ENCODE peak calls at places on chromosomes 12 and 14, in six cellular contexts. D is nephron progenitor cell, B is AG04450, S is NCI-H1092 treated with DMSO at 0.1 percent for 48 hours, K is cardiac muscle cell, J is GM12865. O is an unnamed sample.
A peak's percentile ranks its signal among the peaks of the same experiment; 100 is the strongest.

GRCh38 chr14:90521121-90521929 is 124.5 kb downstream of the CALM1 start:
- DNase-seq in D (no peak), B (no peak), S (peak; percentile 65), K (peak; percentile 14), J (no peak), O (no peak)

GRCh38 chr14:105087963-105088811 is 23.0 kb upstream of the GPR132 start:
- DNase-seq in D (peak; percentile 83), B (no peak), S (no peak), K (peak; percentile 83), J (no peak), O (peak; percentile 15)

GRCh38 chr12:131221061-131221945 is 267.6 kb downstream of the ADGRD1 start:
- DNase-seq in D (peak; percentile 32), B (no peak), S (no peak), K (no peak), J (no peak), O (no peak)

GRCh38 chr14:91230363-91231035 is 14.0 kb downstream of the GPR68 start:
- DNase-seq in D (no peak), B (no peak), S (no peak), K (no peak), J (peak; percentile 49), O (no peak)

GRCh38 chr12:81229718-81230117 is 151.8 kb downstream of the ACSS3 start:
- DNase-seq in D (no peak), B (no peak), S (peak; percentile 40), K (peak; percentile 12), J (no peak), O (no peak)

GRCh38 chr14:98411154-98411553 is 860.8 kb downstream of the BCL11B start:
- DNase-seq in D (no peak), B (no peak), S (no peak), K (no peak), J (no peak), O (no peak)

GRCh38 chr12:41869432-41869831 is 275.2 kb downstream of the GXYLT1 start:
- DNase-seq in D (no peak), B (no peak), S (no peak), K (no peak), J (no peak), O (no peak)

GRCh38 chr14:22419620-22420019 is 169.4 kb downstream of the DAD1 start:
- DNase-seq in D (no peak), B (no peak), S (no peak), K (no peak), J (no peak), O (no peak)

GRCh38 chr14:60242420-60242819 is 6.6 kb upstream of the PPM1A start:
- DNase-seq in D (no peak), B (no peak), S (no peak), K (no peak), J (no peak), O (no peak)

GRCh38 chr12:46629331-46630229 is 196.2 kb downstream of the SLC38A4 start:
- DNase-seq in D (no peak), B (no peak), S (no peak), K (no peak), J (no peak), O (no peak)

GRCh38 chr14:67004521-67004920 is 184.7 kb upstream of the GARIN2 start:
- DNase-seq in D (no peak), B (no peak), S (no peak), K (no peak), J (no peak), O (no peak)

GRCh38 chr12:70732287-70732686 is 95.1 kb upstream of the PTPRB start:
- DNase-seq in D (no peak), B (no peak), S (peak; percentile 48), K (no peak), J (no peak), O (no peak)

GRCh38 chr12:8648598-8649205 is 13.9 kb downstream of the MFAP5 start:
- DNase-seq in D (no peak), B (no peak), S (no peak), K (no peak), J (peak; percentile 97), O (no peak)

GRCh38 chr14:76307786-76308780 is 67.9 kb upstream of the ESRRB start:
- DNase-seq in D (no peak), B (no peak), S (no peak), K (no peak), J (no peak), O (no peak)

GRCh38 chr14:77275041-77275854 is 4.2 kb upstream of the NGB start:
- DNase-seq in D (no peak), B (no peak), S (no peak), K (no peak), J (no peak), O (no peak)

GRCh38 chr12:2264622-2265306 is 212.0 kb downstream of the CACNA1C start:
- DNase-seq in D (no peak), B (peak; percentile 92), S (no peak), K (no peak), J (no peak), O (no peak)

GRCh38 chr12:23906329-23906728 is 43.1 kb downstream of the SOX5 start:
- DNase-seq in D (peak; percentile 23), B (no peak), S (no peak), K (peak; percentile 13), J (no peak), O (no peak)

GRCh38 chr12:22481557-22482104 is 62.7 kb downstream of the C2CD5 start:
- DNase-seq in D (no peak), B (no peak), S (no peak), K (no peak), J (no peak), O (no peak)

GRCh38 chr12:31594681-31595080 is 3.7 kb upstream of the DENND5B start:
- DNase-seq in D (peak; percentile 27), B (no peak), S (no peak), K (peak; percentile 53), J (no peak), O (no peak)

GRCh38 chr12:75086086-75087038 is 123.3 kb downstream of the KCNC2 start:
- DNase-seq in D (no peak), B (no peak), S (no peak), K (peak; percentile 6), J (no peak), O (no peak)

GRCh38 chr12:56723889-56724659 is 1.0 kb downstream of the NACA start:
- DNase-seq in D (no peak), B (peak; percentile 48), S (no peak), K (peak; percentile 24), J (peak; percentile 42), O (no peak)

GRCh38 chr12:4355843-4356327 is 23.6 kb downstream of the FGF23 start:
- DNase-seq in D (peak; percentile 67), B (no peak), S (no peak), K (peak; percentile 46), J (peak; percentile 72), O (no peak)

GRCh38 chr14:88492272-88493089 is 62.3 kb downstream of the PTPN21 start:
- DNase-seq in D (peak; percentile 78), B (peak; percentile 58), S (peak; percentile 74), K (peak; percentile 88), J (peak; percentile 80), O (peak; percentile 16)

GRCh38 chr12:28882444-28882843 is 266.6 kb upstream of the FAR2 start:
- DNase-seq in D (no peak), B (no peak), S (no peak), K (no peak), J (no peak), O (no peak)

GRCh38 chr14:103315368-103315911 is 18.6 kb upstream of the EIF5 start:
- DNase-seq in D (no peak), B (peak; percentile 30), S (peak; percentile 3), K (no peak), J (no peak), O (no peak)

GRCh38 chr12:54036620-54037359 is 3.9 kb downstream of the HOXC5 start:
- DNase-seq in D (peak; percentile 34), B (no peak), S (peak; percentile 86), K (no peak), J (peak; percentile 18), O (no peak)

GRCh38 chr14:31336646-31337045 is 83.7 kb downstream of the HEATR5A start:
- DNase-seq in D (no peak), B (peak; percentile 18), S (no peak), K (no peak), J (no peak), O (no peak)

GRCh38 chr14:20458031-20458789 is 3.0 kb downstream of the PIP4P1 start:
- DNase-seq in D (no peak), B (no peak), S (no peak), K (no peak), J (no peak), O (no peak)

GRCh38 chr14:60249321-60250251 is 565 bp downstream of the PPM1A start:
- DNase-seq in D (peak; percentile 85), B (no peak), S (peak; percentile 86), K (peak; percentile 92), J (peak; percentile 82), O (peak; percentile 65)

GRCh38 chr14:21093769-21094681 is 4.4 kb downstream of the ZNF219 start:
- DNase-seq in D (peak; percentile 74), B (no peak), S (peak; percentile 44), K (peak; percentile 75), J (no peak), O (no peak)